ENCODE peak calls at places on chromosomes 16 and 17, in nine cellular contexts. One of them, this sample, is unnamed.
A peak's percentile ranks its signal among the peaks of the same experiment; 100 is the strongest.

GRCh38 chr16:56234737-56235136 is 43.4 kb downstream of the GNAO1 start:
- DNase-seq in GM23248: no peak
- DNase-seq in CD8-positive, alpha-beta T cell: no peak
- DNase-seq in esophagus squamous epithelium: no peak
- DNase-seq in neuronal stem cell: no peak
- DNase-seq in suprapubic skin: no peak
- DNase-seq in thoracic aorta: no peak
- DNase-seq in Caco-2: no peak
- DNase-seq in adrenal gland: no peak
- DNase-seq in this sample: no peak

GRCh38 chr17:2412561-2413021 is 11.7 kb upstream of the MNT start:
- DNase-seq in GM23248: peak; percentile 77
- DNase-seq in CD8-positive, alpha-beta T cell: no peak
- DNase-seq in esophagus squamous epithelium: no peak
- DNase-seq in neuronal stem cell: no peak
- DNase-seq in suprapubic skin: peak; percentile 53
- DNase-seq in thoracic aorta: no peak
- DNase-seq in Caco-2: no peak
- DNase-seq in adrenal gland: peak; percentile 80
- DNase-seq in this sample: no peak

GRCh38 chr16:85595812-85596495 is 17.2 kb upstream of the GSE1 start:
- DNase-seq in GM23248: no peak
- DNase-seq in CD8-positive, alpha-beta T cell: no peak
- DNase-seq in esophagus squamous epithelium: no peak
- DNase-seq in neuronal stem cell: no peak
- DNase-seq in suprapubic skin: no peak
- DNase-seq in thoracic aorta: no peak
- DNase-seq in Caco-2: no peak
- DNase-seq in adrenal gland: no peak
- DNase-seq in this sample: no peak

GRCh38 chr17:53490447-53490968 is 332.2 kb upstream of the KIF2B start:
- DNase-seq in GM23248: no peak
- DNase-seq in CD8-positive, alpha-beta T cell: no peak
- DNase-seq in esophagus squamous epithelium: no peak
- DNase-seq in neuronal stem cell: no peak
- DNase-seq in suprapubic skin: no peak
- DNase-seq in thoracic aorta: no peak
- DNase-seq in Caco-2: no peak
- DNase-seq in adrenal gland: no peak
- DNase-seq in this sample: no peak

GRCh38 chr16:4081577-4082021 is 34.6 kb downstream of the ADCY9 start:
- DNase-seq in GM23248: peak; percentile 59
- DNase-seq in CD8-positive, alpha-beta T cell: peak; percentile 69
- DNase-seq in esophagus squamous epithelium: no peak
- DNase-seq in neuronal stem cell: no peak
- DNase-seq in suprapubic skin: no peak
- DNase-seq in thoracic aorta: no peak
- DNase-seq in Caco-2: no peak
- DNase-seq in adrenal gland: no peak
- DNase-seq in this sample: no peak

GRCh38 chr17:81944858-81945257 is 2.2 kb downstream of the MYADML2 start:
- DNase-seq in GM23248: no peak
- DNase-seq in CD8-positive, alpha-beta T cell: no peak
- DNase-seq in esophagus squamous epithelium: no peak
- DNase-seq in neuronal stem cell: no peak
- DNase-seq in suprapubic skin: no peak
- DNase-seq in thoracic aorta: no peak
- DNase-seq in Caco-2: no peak
- DNase-seq in adrenal gland: no peak
- DNase-seq in this sample: no peak

GRCh38 chr17:36899250-36900129 is 37.8 kb upstream of the LHX1 start:
- DNase-seq in GM23248: peak; percentile 5
- DNase-seq in CD8-positive, alpha-beta T cell: no peak
- DNase-seq in esophagus squamous epithelium: no peak
- DNase-seq in neuronal stem cell: no peak
- DNase-seq in suprapubic skin: no peak
- DNase-seq in thoracic aorta: no peak
- DNase-seq in Caco-2: no peak
- DNase-seq in adrenal gland: no peak
- DNase-seq in this sample: no peak

GRCh38 chr16:19291459-19291858 is 5.9 kb downstream of the CLEC19A start:
- DNase-seq in GM23248: peak; percentile 9
- DNase-seq in CD8-positive, alpha-beta T cell: no peak
- DNase-seq in esophagus squamous epithelium: no peak
- DNase-seq in neuronal stem cell: peak; percentile 95
- DNase-seq in suprapubic skin: no peak
- DNase-seq in thoracic aorta: no peak
- DNase-seq in Caco-2: no peak
- DNase-seq in adrenal gland: peak; percentile 34
- DNase-seq in this sample: peak; percentile 87

GRCh38 chr17:64115043-64115698 is 14.8 kb downstream of the ERN1 start:
- DNase-seq in GM23248: peak; percentile 84
- DNase-seq in CD8-positive, alpha-beta T cell: no peak
- DNase-seq in esophagus squamous epithelium: no peak
- DNase-seq in neuronal stem cell: no peak
- DNase-seq in suprapubic skin: no peak
- DNase-seq in thoracic aorta: no peak
- DNase-seq in Caco-2: no peak
- DNase-seq in adrenal gland: peak; percentile 74
- DNase-seq in this sample: no peak

GRCh38 chr16:53949716-53950410 is 245.9 kb downstream of the FTO start:
- DNase-seq in GM23248: no peak
- DNase-seq in CD8-positive, alpha-beta T cell: no peak
- DNase-seq in esophagus squamous epithelium: no peak
- DNase-seq in neuronal stem cell: no peak
- DNase-seq in suprapubic skin: no peak
- DNase-seq in thoracic aorta: no peak
- DNase-seq in Caco-2: no peak
- DNase-seq in adrenal gland: no peak
- DNase-seq in this sample: no peak

GRCh38 chr16:57685633-57686032 is 9.0 kb upstream of the DRC7 start:
- DNase-seq in GM23248: no peak
- DNase-seq in CD8-positive, alpha-beta T cell: no peak
- DNase-seq in esophagus squamous epithelium: no peak
- DNase-seq in neuronal stem cell: no peak
- DNase-seq in suprapubic skin: peak; percentile 52
- DNase-seq in thoracic aorta: no peak
- DNase-seq in Caco-2: no peak
- DNase-seq in adrenal gland: no peak
- DNase-seq in this sample: no peak

GRCh38 chr16:49528035-49528434 is 154.4 kb downstream of the C16orf78 start:
- DNase-seq in GM23248: peak; percentile 75
- DNase-seq in CD8-positive, alpha-beta T cell: no peak
- DNase-seq in esophagus squamous epithelium: no peak
- DNase-seq in neuronal stem cell: no peak
- DNase-seq in suprapubic skin: no peak
- DNase-seq in thoracic aorta: no peak
- DNase-seq in Caco-2: no peak
- DNase-seq in adrenal gland: peak; percentile 25
- DNase-seq in this sample: no peak

GRCh38 chr16:85527042-85527766 is 85.9 kb upstream of the GSE1 start:
- DNase-seq in GM23248: no peak
- DNase-seq in CD8-positive, alpha-beta T cell: no peak
- DNase-seq in esophagus squamous epithelium: no peak
- DNase-seq in neuronal stem cell: no peak
- DNase-seq in suprapubic skin: no peak
- DNase-seq in thoracic aorta: no peak
- DNase-seq in Caco-2: no peak
- DNase-seq in adrenal gland: no peak
- DNase-seq in this sample: no peak

GRCh38 chr17:12634789-12635414 is 30.8 kb upstream of the MYOCD start:
- DNase-seq in GM23248: no peak
- DNase-seq in CD8-positive, alpha-beta T cell: no peak
- DNase-seq in esophagus squamous epithelium: no peak
- DNase-seq in neuronal stem cell: no peak
- DNase-seq in suprapubic skin: no peak
- DNase-seq in thoracic aorta: no peak
- DNase-seq in Caco-2: no peak
- DNase-seq in adrenal gland: no peak
- DNase-seq in this sample: no peak

GRCh38 chr17:57735230-57735629 is 9.9 kb downstream of the CCDC182 start:
- DNase-seq in GM23248: no peak
- DNase-seq in CD8-positive, alpha-beta T cell: no peak
- DNase-seq in esophagus squamous epithelium: no peak
- DNase-seq in neuronal stem cell: no peak
- DNase-seq in suprapubic skin: no peak
- DNase-seq in thoracic aorta: no peak
- DNase-seq in Caco-2: no peak
- DNase-seq in adrenal gland: no peak
- DNase-seq in this sample: no peak

GRCh38 chr16:82452002-82452741 is 174.6 kb upstream of the CDH13 start:
- DNase-seq in GM23248: no peak
- DNase-seq in CD8-positive, alpha-beta T cell: no peak
- DNase-seq in esophagus squamous epithelium: no peak
- DNase-seq in neuronal stem cell: no peak
- DNase-seq in suprapubic skin: no peak
- DNase-seq in thoracic aorta: no peak
- DNase-seq in Caco-2: no peak
- DNase-seq in adrenal gland: no peak
- DNase-seq in this sample: no peak

GRCh38 chr17:82311971-82312370 is 5.4 kb downstream of the CD7 start:
- DNase-seq in GM23248: no peak
- DNase-seq in CD8-positive, alpha-beta T cell: no peak
- DNase-seq in esophagus squamous epithelium: no peak
- DNase-seq in neuronal stem cell: no peak
- DNase-seq in suprapubic skin: no peak
- DNase-seq in thoracic aorta: no peak
- DNase-seq in Caco-2: no peak
- DNase-seq in adrenal gland: no peak
- DNase-seq in this sample: no peak

GRCh38 chr16:66135376-66135775 is 231.1 kb upstream of the CDH5 start:
- DNase-seq in GM23248: no peak
- DNase-seq in CD8-positive, alpha-beta T cell: no peak
- DNase-seq in esophagus squamous epithelium: no peak
- DNase-seq in neuronal stem cell: no peak
- DNase-seq in suprapubic skin: no peak
- DNase-seq in thoracic aorta: no peak
- DNase-seq in Caco-2: no peak
- DNase-seq in adrenal gland: peak; percentile 33
- DNase-seq in this sample: no peak

GRCh38 chr16:48137822-48138221 is 18.0 kb downstream of the ABCC12 start:
- DNase-seq in GM23248: no peak
- DNase-seq in CD8-positive, alpha-beta T cell: no peak
- DNase-seq in esophagus squamous epithelium: no peak
- DNase-seq in neuronal stem cell: no peak
- DNase-seq in suprapubic skin: no peak
- DNase-seq in thoracic aorta: no peak
- DNase-seq in Caco-2: no peak
- DNase-seq in adrenal gland: no peak
- DNase-seq in this sample: no peak

GRCh38 chr17:34639706-34640425 is 60.5 kb downstream of the TMEM132E start:
- DNase-seq in GM23248: no peak
- DNase-seq in CD8-positive, alpha-beta T cell: no peak
- DNase-seq in esophagus squamous epithelium: no peak
- DNase-seq in neuronal stem cell: no peak
- DNase-seq in suprapubic skin: no peak
- DNase-seq in thoracic aorta: no peak
- DNase-seq in Caco-2: no peak
- DNase-seq in adrenal gland: no peak
- DNase-seq in this sample: no peak

GRCh38 chr17:43171761-43172487 is 910 bp downstream of the NBR1 start:
- DNase-seq in GM23248: peak; percentile 94
- DNase-seq in CD8-positive, alpha-beta T cell: no peak
- DNase-seq in esophagus squamous epithelium: no peak
- DNase-seq in neuronal stem cell: no peak
- DNase-seq in suprapubic skin: no peak
- DNase-seq in thoracic aorta: no peak
- DNase-seq in Caco-2: no peak
- DNase-seq in adrenal gland: peak; percentile 74
- DNase-seq in this sample: peak; percentile 53

GRCh38 chr16:68073902-68074760 is 11.0 kb upstream of the NFATC3 start:
- DNase-seq in GM23248: no peak
- DNase-seq in CD8-positive, alpha-beta T cell: no peak
- DNase-seq in esophagus squamous epithelium: no peak
- DNase-seq in neuronal stem cell: no peak
- DNase-seq in suprapubic skin: no peak
- DNase-seq in thoracic aorta: no peak
- DNase-seq in Caco-2: no peak
- DNase-seq in adrenal gland: no peak
- DNase-seq in this sample: no peak

GRCh38 chr17:350706-351435 is 1.7 kb downstream of the RPH3AL start:
- DNase-seq in GM23248: peak; percentile 17
- DNase-seq in CD8-positive, alpha-beta T cell: no peak
- DNase-seq in esophagus squamous epithelium: no peak
- DNase-seq in neuronal stem cell: no peak
- DNase-seq in suprapubic skin: no peak
- DNase-seq in thoracic aorta: no peak
- DNase-seq in Caco-2: peak; percentile 89
- DNase-seq in adrenal gland: peak; percentile 93
- DNase-seq in this sample: no peak
- H3K4me1 ChIP-seq in GM23248: peaks cover 4% of the 10 kb centered on the region
- H3K4me1 ChIP-seq in CD8-positive, alpha-beta T cell: no peaks in the 10 kb centered on the region
- H3K4me1 ChIP-seq in esophagus squamous epithelium: peaks cover 82% of the 10 kb centered on the region
- H3K4me1 ChIP-seq in neuronal stem cell: peaks cover 22% of the 10 kb centered on the region
- H3K4me1 ChIP-seq in suprapubic skin: peaks cover 66% of the 10 kb centered on the region
- H3K4me1 ChIP-seq in thoracic aorta: no peaks in the 10 kb centered on the region
- H3K4me1 ChIP-seq in Caco-2: peaks cover 29% of the 10 kb centered on the region
- H3K4me1 ChIP-seq in adrenal gland: peaks cover 68% of the 10 kb centered on the region
- H3K4me1 ChIP-seq in this sample: no peaks in the 10 kb centered on the region

GRCh38 chr17:40326832-40327199 is 17.8 kb downstream of the RARA start:
- DNase-seq in GM23248: no peak
- DNase-seq in CD8-positive, alpha-beta T cell: no peak
- DNase-seq in esophagus squamous epithelium: no peak
- DNase-seq in neuronal stem cell: no peak
- DNase-seq in suprapubic skin: no peak
- DNase-seq in thoracic aorta: no peak
- DNase-seq in Caco-2: no peak
- DNase-seq in adrenal gland: no peak
- DNase-seq in this sample: no peak
- H3K4me1 ChIP-seq in GM23248: peaks cover 78% of the 10 kb centered on the region
- H3K4me1 ChIP-seq in CD8-positive, alpha-beta T cell: peaks cover 92% of the 10 kb centered on the region
- H3K4me1 ChIP-seq in esophagus squamous epithelium: peaks cover 100% of the 10 kb centered on the region
- H3K4me1 ChIP-seq in neuronal stem cell: peaks cover 15% of the 10 kb centered on the region
- H3K4me1 ChIP-seq in suprapubic skin: peaks cover 100% of the 10 kb centered on the region
- H3K4me1 ChIP-seq in thoracic aorta: peaks cover 99% of the 10 kb centered on the region
- H3K4me1 ChIP-seq in Caco-2: peaks cover 17% of the 10 kb centered on the region
- H3K4me1 ChIP-seq in adrenal gland: peaks cover 96% of the 10 kb centered on the region
- H3K4me1 ChIP-seq in this sample: no peaks in the 10 kb centered on the region

DNA sequence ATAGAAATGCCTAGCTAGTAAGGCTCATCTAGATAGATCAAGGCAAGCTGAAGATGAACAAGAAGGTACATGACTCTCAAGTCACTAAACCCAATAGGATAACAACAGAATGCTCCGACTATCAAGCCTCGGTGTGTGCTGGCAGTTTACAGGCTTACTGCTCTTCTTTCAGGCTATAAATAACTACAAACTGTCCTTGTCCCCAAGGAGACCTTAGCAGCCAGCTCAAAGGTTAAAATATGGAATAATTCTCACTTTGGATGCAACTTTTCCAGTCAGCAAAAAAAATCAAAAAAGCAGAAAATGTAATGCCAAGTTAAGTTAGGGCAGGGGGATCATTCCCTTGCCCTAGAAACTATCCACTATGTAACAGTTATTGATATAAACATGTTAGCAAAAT is 44.6 kb downstream of the SPOP start:
- DNase-seq in GM23248: no peak
- DNase-seq in CD8-positive, alpha-beta T cell: no peak
- DNase-seq in esophagus squamous epithelium: no peak
- DNase-seq in neuronal stem cell: no peak
- DNase-seq in suprapubic skin: no peak
- DNase-seq in thoracic aorta: no peak
- DNase-seq in Caco-2: no peak
- DNase-seq in adrenal gland: peak; percentile 20
- DNase-seq in this sample: no peak
- H3K4me1 ChIP-seq in GM23248: peaks cover 87% of the 10 kb centered on the region
- H3K4me1 ChIP-seq in CD8-positive, alpha-beta T cell: peaks cover 20% of the 10 kb centered on the region
- H3K4me1 ChIP-seq in esophagus squamous epithelium: peaks cover 93% of the 10 kb centered on the region
- H3K4me1 ChIP-seq in neuronal stem cell: no peaks in the 10 kb centered on the region
- H3K4me1 ChIP-seq in suprapubic skin: peaks cover 48% of the 10 kb centered on the region
- H3K4me1 ChIP-seq in thoracic aorta: peaks cover 100% of the 10 kb centered on the region
- H3K4me1 ChIP-seq in Caco-2: peaks cover 29% of the 10 kb centered on the region
- H3K4me1 ChIP-seq in adrenal gland: peaks cover 83% of the 10 kb centered on the region
- H3K4me1 ChIP-seq in this sample: no peaks in the 10 kb centered on the region

GRCh38 chr17:50047488-50048126 is 8.3 kb upstream of the ITGA3 start:
- DNase-seq in GM23248: peak; percentile 87
- DNase-seq in CD8-positive, alpha-beta T cell: no peak
- DNase-seq in esophagus squamous epithelium: no peak
- DNase-seq in neuronal stem cell: no peak
- DNase-seq in suprapubic skin: no peak
- DNase-seq in thoracic aorta: no peak
- DNase-seq in Caco-2: no peak
- DNase-seq in adrenal gland: peak; percentile 42
- DNase-seq in this sample: no peak
- H3K4me1 ChIP-seq in GM23248: peaks cover 61% of the 10 kb centered on the region
- H3K4me1 ChIP-seq in CD8-positive, alpha-beta T cell: no peaks in the 10 kb centered on the region
- H3K4me1 ChIP-seq in esophagus squamous epithelium: peaks cover 71% of the 10 kb centered on the region
- H3K4me1 ChIP-seq in neuronal stem cell: peaks cover 23% of the 10 kb centered on the region
- H3K4me1 ChIP-seq in suprapubic skin: peaks cover 30% of the 10 kb centered on the region
- H3K4me1 ChIP-seq in thoracic aorta: peaks cover 51% of the 10 kb centered on the region
- H3K4me1 ChIP-seq in Caco-2: peaks cover 14% of the 10 kb centered on the region
- H3K4me1 ChIP-seq in adrenal gland: peaks cover 14% of the 10 kb centered on the region
- H3K4me1 ChIP-seq in this sample: no peaks in the 10 kb centered on the region